ENCODE peak calls at places on chromosomes 1 and 21, in seven cellular contexts. One of them, this sample, is unnamed.

GRCh38 chr1:218739426-218739825 is 394.3 kb downstream of the TGFB2 start:
- DNase-seq in NCI-H345: no peak
- DNase-seq in NCI-H2107: no peak
- DNase-seq in type B pancreatic cell: no peak
- DNase-seq in heart right ventricle: peak
- DNase-seq in amniotic epithelial cell: peak
- DNase-seq in NCI-H2081 treated with DMSO at 0.1 percent for 48 hours: no peak
- DNase-seq in this sample: peak

GRCh38 chr1:243254233-243254926 is 701 bp downstream of the CEP170 start:
- DNase-seq in NCI-H345: peak
- DNase-seq in NCI-H2107: peak
- DNase-seq in type B pancreatic cell: peak
- DNase-seq in heart right ventricle: peak
- DNase-seq in amniotic epithelial cell: peak
- DNase-seq in NCI-H2081 treated with DMSO at 0.1 percent for 48 hours: peak
- DNase-seq in this sample: peak

GRCh38 chr1:184260382-184260781 is 126.4 kb upstream of the C1orf21 start:
- DNase-seq in NCI-H345: no peak
- DNase-seq in NCI-H2107: no peak
- DNase-seq in type B pancreatic cell: no peak
- DNase-seq in heart right ventricle: no peak
- DNase-seq in amniotic epithelial cell: peak
- DNase-seq in NCI-H2081 treated with DMSO at 0.1 percent for 48 hours: no peak
- DNase-seq in this sample: no peak

GRCh38 chr1:212595787-212596714 is 12.5 kb upstream of the ATF3 start:
- DNase-seq in NCI-H345: peak
- DNase-seq in NCI-H2107: no peak
- DNase-seq in type B pancreatic cell: no peak
- DNase-seq in heart right ventricle: no peak
- DNase-seq in amniotic epithelial cell: peak
- DNase-seq in NCI-H2081 treated with DMSO at 0.1 percent for 48 hours: no peak
- DNase-seq in this sample: no peak

GRCh38 chr1:226677121-226678020 is 61.7 kb downstream of the ITPKB start:
- DNase-seq in NCI-H345: no peak
- DNase-seq in NCI-H2107: no peak
- DNase-seq in type B pancreatic cell: no peak
- DNase-seq in heart right ventricle: peak
- DNase-seq in amniotic epithelial cell: peak
- DNase-seq in NCI-H2081 treated with DMSO at 0.1 percent for 48 hours: no peak
- DNase-seq in this sample: peak

GRCh38 chr21:29656504-29657227 is 283.1 kb downstream of the GRIK1 start:
- DNase-seq in NCI-H345: no peak
- DNase-seq in NCI-H2107: no peak
- DNase-seq in type B pancreatic cell: no peak
- DNase-seq in heart right ventricle: no peak
- DNase-seq in amniotic epithelial cell: peak
- DNase-seq in NCI-H2081 treated with DMSO at 0.1 percent for 48 hours: no peak
- DNase-seq in this sample: no peak

GRCh38 chr1:160214481-160215140 is 9.4 kb downstream of the PEA15 start:
- DNase-seq in NCI-H345: no peak
- DNase-seq in NCI-H2107: no peak
- DNase-seq in type B pancreatic cell: no peak
- DNase-seq in heart right ventricle: no peak
- DNase-seq in amniotic epithelial cell: no peak
- DNase-seq in NCI-H2081 treated with DMSO at 0.1 percent for 48 hours: no peak
- DNase-seq in this sample: no peak

GRCh38 chr1:113536182-113536780 is 146.0 kb downstream of the MAGI3 start:
- DNase-seq in NCI-H345: no peak
- DNase-seq in NCI-H2107: no peak
- DNase-seq in type B pancreatic cell: no peak
- DNase-seq in heart right ventricle: no peak
- DNase-seq in amniotic epithelial cell: peak
- DNase-seq in NCI-H2081 treated with DMSO at 0.1 percent for 48 hours: no peak
- DNase-seq in this sample: no peak

GRCh38 chr1:30329263-30329753 is 394.1 kb downstream of the MATN1 start:
- DNase-seq in NCI-H345: no peak
- DNase-seq in NCI-H2107: no peak
- DNase-seq in type B pancreatic cell: no peak
- DNase-seq in heart right ventricle: no peak
- DNase-seq in amniotic epithelial cell: no peak
- DNase-seq in NCI-H2081 treated with DMSO at 0.1 percent for 48 hours: no peak
- DNase-seq in this sample: no peak

GRCh38 chr1:7552402-7552801 is 218.7 kb upstream of the VAMP3 start:
- DNase-seq in NCI-H345: no peak
- DNase-seq in NCI-H2107: no peak
- DNase-seq in type B pancreatic cell: no peak
- DNase-seq in heart right ventricle: no peak
- DNase-seq in amniotic epithelial cell: peak
- DNase-seq in NCI-H2081 treated with DMSO at 0.1 percent for 48 hours: no peak
- DNase-seq in this sample: no peak

GRCh38 chr1:34057751-34058150 is 107.3 kb downstream of the CSMD2 start:
- DNase-seq in NCI-H345: no peak
- DNase-seq in NCI-H2107: no peak
- DNase-seq in type B pancreatic cell: no peak
- DNase-seq in heart right ventricle: peak
- DNase-seq in amniotic epithelial cell: no peak
- DNase-seq in NCI-H2081 treated with DMSO at 0.1 percent for 48 hours: no peak
- DNase-seq in this sample: no peak

GRCh38 chr1:201153474-201154388 is 543 bp downstream of the TMEM9 start:
- DNase-seq in NCI-H345: peak
- DNase-seq in NCI-H2107: no peak
- DNase-seq in type B pancreatic cell: peak
- DNase-seq in heart right ventricle: no peak
- DNase-seq in amniotic epithelial cell: peak
- DNase-seq in NCI-H2081 treated with DMSO at 0.1 percent for 48 hours: no peak
- DNase-seq in this sample: no peak

GRCh38 chr1:17686258-17686657 is 68.9 kb upstream of the ACTL8 start:
- DNase-seq in NCI-H345: no peak
- DNase-seq in NCI-H2107: no peak
- DNase-seq in type B pancreatic cell: no peak
- DNase-seq in heart right ventricle: no peak
- DNase-seq in amniotic epithelial cell: no peak
- DNase-seq in NCI-H2081 treated with DMSO at 0.1 percent for 48 hours: no peak
- DNase-seq in this sample: no peak

GRCh38 chr1:147099192-147099591 is 73.1 kb downstream of the PRKAB2 start:
- DNase-seq in NCI-H345: peak
- DNase-seq in NCI-H2107: no peak
- DNase-seq in type B pancreatic cell: no peak
- DNase-seq in heart right ventricle: no peak
- DNase-seq in amniotic epithelial cell: no peak
- DNase-seq in NCI-H2081 treated with DMSO at 0.1 percent for 48 hours: no peak
- DNase-seq in this sample: no peak

GRCh38 chr1:61474963-61475362 is 250.0 kb downstream of the TM2D1 start:
- DNase-seq in NCI-H345: no peak
- DNase-seq in NCI-H2107: no peak
- DNase-seq in type B pancreatic cell: no peak
- DNase-seq in heart right ventricle: no peak
- DNase-seq in amniotic epithelial cell: no peak
- DNase-seq in NCI-H2081 treated with DMSO at 0.1 percent for 48 hours: no peak
- DNase-seq in this sample: no peak

GRCh38 chr1:17016317-17016661 is 4.6 kb upstream of the ATP13A2 start:
- DNase-seq in NCI-H345: no peak
- DNase-seq in NCI-H2107: no peak
- DNase-seq in type B pancreatic cell: no peak
- DNase-seq in heart right ventricle: no peak
- DNase-seq in amniotic epithelial cell: peak
- DNase-seq in NCI-H2081 treated with DMSO at 0.1 percent for 48 hours: no peak
- DNase-seq in this sample: no peak

GRCh38 chr1:87149166-87150065 is 179.3 kb upstream of the LMO4 start:
- DNase-seq in NCI-H345: no peak
- DNase-seq in NCI-H2107: no peak
- DNase-seq in type B pancreatic cell: no peak
- DNase-seq in heart right ventricle: no peak
- DNase-seq in amniotic epithelial cell: peak
- DNase-seq in NCI-H2081 treated with DMSO at 0.1 percent for 48 hours: peak
- DNase-seq in this sample: no peak